ENCODE peak calls at places on chromosomes 11 and 22, in eight cellular contexts. M is activated naive CD4-positive, alpha-beta T cell; L is esophagus squamous epithelium; F is T follicular helper cell; D is PC-9; G is NCI-H1436; I is erythroblast; S is H9. H is an unnamed sample.

GRCh38 chr11:63764201-63764711 is 4.3 kb downstream of the ZFTA start:
- DNase-seq in F (no peak), M (no peak), L (no peak), G (no peak), I (no peak), S (no peak), D (no peak), H (no peak)

GRCh38 chr11:130192845-130193267 is 33.3 kb downstream of the ST14 start:
- DNase-seq in L (no peak), D (no peak), F (no peak), G (no peak), S (no peak), I (no peak), M (no peak), H (no peak)

GRCh38 chr11:10659339-10660216 is 34.0 kb downstream of the IRAG1 start:
- DNase-seq in I (peak; percentile 62), S (no peak), G (no peak), L (no peak), D (peak; percentile 95), M (no peak), F (no peak), H (no peak)

GRCh38 chr11:106012744-106013143 is 9.3 kb downstream of the MSANTD4 start:
- DNase-seq in L (no peak), M (no peak), F (no peak), D (no peak), I (peak; percentile 35), G (no peak), S (no peak), H (no peak)

GRCh38 chr22:50530280-50530856 is 556 bp upstream of the TYMP start:
- DNase-seq in G (no peak), S (peak; percentile 41), D (no peak), M (no peak), L (no peak), F (no peak), I (peak; percentile 70), H (no peak)

GRCh38 chr22:37330200-37331033 is 48.1 kb downstream of the CYTH4 start:
- DNase-seq in F (peak; percentile 24), M (no peak), D (peak; percentile 94), I (peak; percentile 66), G (peak; percentile 93), L (no peak), S (peak; percentile 95), H (no peak)

GRCh38 chr11:81071641-81072040 is 1630.8 kb upstream of the TENM4 start:
- DNase-seq in G (no peak), D (no peak), F (no peak), L (no peak), S (no peak), M (no peak), I (no peak), H (no peak)

GRCh38 chr11:119094816-119095065 is 6.9 kb downstream of the DPAGT1 start:
- DNase-seq in M (no peak), S (no peak), L (no peak), I (peak; percentile 93), G (peak; percentile 25), F (no peak), D (peak; percentile 82), H (no peak)

GRCh38 chr11:110059706-110060430 is 33.3 kb upstream of the ZC3H12C start:
- DNase-seq in I (no peak), L (no peak), M (no peak), S (no peak), F (no peak), D (peak; percentile 50), G (no peak), H (no peak)

GRCh38 chr11:115500547-115501503 is 3.4 kb downstream of the CADM1 start:
- DNase-seq in D (no peak), I (no peak), G (no peak), L (no peak), F (no peak), S (no peak), M (no peak), H (no peak)

GRCh38 chr11:20112291-20113146 is 47.8 kb downstream of the DBX1 start:
- DNase-seq in G (no peak), M (no peak), D (peak; percentile 79), S (peak; percentile 45), L (no peak), I (peak; percentile 83), F (no peak), H (no peak)

GRCh38 chr11:2385156-2386151 is 8.3 kb downstream of the CD81 start:
- DNase-seq in G (no peak), L (no peak), F (no peak), S (no peak), I (no peak), M (no peak), D (no peak), H (no peak)

GRCh38 chr11:117818036-117818858 is 6.3 kb downstream of the FXYD2 start:
- DNase-seq in S (no peak), F (no peak), I (no peak), G (no peak), L (no peak), D (no peak), M (no peak), H (no peak)

GRCh38 chr11:118619444-118620205 is 12.2 kb downstream of the PHLDB1 start:
- DNase-seq in D (peak; percentile 89), G (no peak), M (no peak), F (no peak), S (no peak), I (no peak), L (no peak), H (no peak)

GRCh38 chr11:66317322-66317765 is 500 bp upstream of the CD248 start:
- DNase-seq in L (no peak), G (no peak), I (no peak), F (no peak), D (no peak), M (peak; percentile 44), S (no peak), H (no peak)

GRCh38 chr22:50731811-50732624 is 6.0 kb upstream of the ACR start:
- DNase-seq in G (peak; percentile 40), M (peak; percentile 54), L (no peak), D (peak; percentile 49), F (peak; percentile 52), I (peak; percentile 61), S (no peak), H (no peak)

GRCh38 chr11:75815345-75815983 is 454 bp downstream of the UVRAG start:
- DNase-seq in F (peak; percentile 20), I (no peak), D (no peak), L (no peak), G (no peak), M (peak; percentile 21), S (peak; percentile 53), H (peak; percentile 34)

H was measured in cortex of kidney.